ENCODE peak calls at places on chromosomes 6 and 20, in eight cellular contexts. J is IMR-90, R is adrenal gland, K is H7, X is sigmoid colon, Z is cardiac muscle cell, W is brain microvascular endothelial cell, E is SJSA1. C is an unnamed sample.

GRCh38 chr6:31227143-31227542 is 44.7 kb downstream of the HLA-C start:
- DNase-seq in J (peak; percentile 19), R (no peak), K (no peak), X (no peak), Z (peak; percentile 17), W (no peak), E (no peak), C (no peak)

GRCh38 chr6:71385111-71385822 is 96.7 kb downstream of the OGFRL1 start:
- DNase-seq in J (no peak), R (no peak), K (no peak), X (no peak), Z (no peak), W (no peak), E (no peak), C (no peak)

GRCh38 chr6:22320750-22321149 is 23.9 kb upstream of the PRL start:
- DNase-seq in J (peak; percentile 93), R (no peak), K (no peak), X (no peak), Z (peak; percentile 72), W (peak; percentile 88), E (peak; percentile 85), C (no peak)

GRCh38 chr20:31689141-31689540 is 33.5 kb downstream of the BCL2L1 start:
- DNase-seq in J (no peak), R (no peak), K (no peak), X (no peak), Z (no peak), W (no peak), E (no peak), C (no peak)

GRCh38 chr6:112118034-112118433 is 30.6 kb downstream of the FAM229B start:
- DNase-seq in J (peak; percentile 5), R (no peak), K (no peak), X (no peak), Z (no peak), W (no peak), E (no peak), C (no peak)

GRCh38 chr6:71468038-71468437 is 179.4 kb downstream of the OGFRL1 start:
- DNase-seq in J (no peak), R (no peak), K (no peak), X (no peak), Z (no peak), W (no peak), E (no peak), C (no peak)

GRCh38 chr20:57387463-57387862 is 3.7 kb upstream of the RBM38 start:
- DNase-seq in J (no peak), R (no peak), K (peak; percentile 8), X (peak; percentile 54), Z (no peak), W (no peak), E (no peak), C (no peak)

GRCh38 chr6:158416841-158417759 is 104.8 kb downstream of the TULP4 start:
- DNase-seq in J (peak; percentile 11), R (no peak), K (no peak), X (no peak), Z (no peak), W (no peak), E (no peak), C (no peak)

GRCh38 chr6:19945843-19946358 is 108.7 kb downstream of the ID4 start:
- DNase-seq in J (no peak), R (no peak), K (no peak), X (no peak), Z (no peak), W (no peak), E (no peak), C (no peak)

DNA sequence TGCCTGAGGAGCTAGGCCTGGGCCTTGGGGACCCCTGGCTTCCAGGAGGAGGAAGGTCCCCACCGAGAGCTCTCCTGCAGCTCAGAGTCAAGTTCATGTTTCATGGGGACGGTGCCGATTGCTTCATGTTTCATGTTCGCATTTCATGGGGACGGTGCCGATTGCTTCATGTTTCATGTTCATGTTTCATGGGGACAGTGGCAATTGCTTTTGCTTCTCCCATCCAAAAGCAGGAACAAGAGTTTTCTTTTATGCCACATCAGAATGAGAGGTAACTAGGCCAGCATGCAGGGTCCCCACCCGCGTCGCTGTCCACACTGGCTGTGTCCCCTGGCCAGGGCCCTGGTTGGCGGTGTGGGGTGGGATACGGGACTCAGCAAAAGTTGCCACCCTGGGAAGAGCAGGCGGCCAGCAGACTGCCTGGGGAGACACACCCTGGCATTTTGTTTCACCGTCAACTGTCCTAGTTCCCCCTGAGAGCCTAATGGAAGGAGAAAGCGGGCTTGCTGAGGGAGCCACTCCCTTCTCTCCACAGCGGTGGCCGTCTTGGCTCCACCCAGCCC is 46.0 kb downstream of the DACT2 start:
- DNase-seq in J (no peak), R (no peak), K (no peak), X (no peak), Z (no peak), W (no peak), E (peak; percentile 33), C (no peak)
- H3K27me3 ChIP-seq in J (no peaks in the 10 kb centered on the region), R (no peaks in the 10 kb centered on the region), K (no peaks in the 10 kb centered on the region), X (no peaks in the 10 kb centered on the region), Z (no peaks in the 10 kb centered on the region), W (no peaks in the 10 kb centered on the region), E (no peaks in the 10 kb centered on the region), C (no peaks in the 10 kb centered on the region)

GRCh38 chr20:64206619-64207018 is 42.4 kb downstream of the MYT1 start:
- DNase-seq in J (no peak), R (no peak), K (no peak), X (no peak), Z (no peak), W (no peak), E (no peak), C (no peak)

GRCh38 chr20:64207641-64208590 is 43.7 kb downstream of the MYT1 start:
- DNase-seq in J (no peak), R (no peak), K (no peak), X (no peak), Z (no peak), W (no peak), E (no peak), C (no peak)

GRCh38 chr20:64203037-64203777 is 39.0 kb downstream of the MYT1 start:
- DNase-seq in J (no peak), R (no peak), K (no peak), X (no peak), Z (no peak), W (no peak), E (no peak), C (no peak)

GRCh38 chr20:64209148-64209547 is 44.9 kb downstream of the MYT1 start:
- DNase-seq in J (no peak), R (no peak), K (no peak), X (no peak), Z (no peak), W (no peak), E (no peak), C (no peak)

GRCh38 chr20:64205611-64206026 is 41.4 kb downstream of the MYT1 start:
- DNase-seq in J (no peak), R (no peak), K (no peak), X (no peak), Z (no peak), W (no peak), E (no peak), C (no peak)
- H3K27me3 ChIP-seq in J (peaks cover 15% of the 10 kb centered on the region), R (no peaks in the 10 kb centered on the region), K (no peaks in the 10 kb centered on the region), X (no peaks in the 10 kb centered on the region), Z (no peaks in the 10 kb centered on the region), W (no peaks in the 10 kb centered on the region), E (peaks cover 40% of the 10 kb centered on the region), C (no peaks in the 10 kb centered on the region)

DNA sequence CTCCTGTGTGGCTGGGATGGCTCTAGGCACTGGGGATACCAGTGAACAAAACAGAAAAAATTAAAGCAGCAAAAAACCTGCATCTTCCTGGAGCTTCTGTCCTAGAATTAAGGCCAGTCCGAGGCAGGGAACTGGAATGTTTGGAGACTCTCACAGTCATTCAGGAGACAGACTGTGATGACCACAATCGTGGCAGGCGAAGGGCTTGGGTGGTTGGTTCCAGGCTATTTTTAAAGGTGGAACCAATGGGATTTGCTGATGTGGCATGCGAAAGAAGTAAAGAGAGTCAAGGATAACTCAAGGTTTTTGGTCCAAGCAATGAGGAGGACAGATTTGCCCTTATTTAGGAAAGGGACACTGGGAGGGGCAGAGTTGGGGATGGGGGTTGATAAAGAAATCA is 66.9 kb downstream of the SULF2 start:
- DNase-seq in J (no peak), R (no peak), K (no peak), X (no peak), Z (no peak), W (no peak), E (no peak), C (no peak)
- H3K27me3 ChIP-seq in J (peaks cover 12% of the 10 kb centered on the region), R (no peaks in the 10 kb centered on the region), K (no peaks in the 10 kb centered on the region), X (no peaks in the 10 kb centered on the region), Z (no peaks in the 10 kb centered on the region), W (no peaks in the 10 kb centered on the region), E (no peaks in the 10 kb centered on the region), C (no peaks in the 10 kb centered on the region)

GRCh38 chr20:24699321-24700165 is 230.1 kb downstream of the SYNDIG1 start:
- DNase-seq in J (no peak), R (no peak), K (peak; percentile 9), X (peak; percentile 18), Z (no peak), W (no peak), E (no peak), C (no peak)

GRCh38 chr20:24698706-24699206 is 229.3 kb downstream of the SYNDIG1 start:
- DNase-seq in J (no peak), R (no peak), K (peak; percentile 15), X (no peak), Z (no peak), W (no peak), E (no peak), C (no peak)

GRCh38 chr20:24701027-24701426 is 231.6 kb downstream of the SYNDIG1 start:
- DNase-seq in J (no peak), R (no peak), K (peak; percentile 5), X (no peak), Z (no peak), W (no peak), E (no peak), C (no peak)

GRCh38 chr20:24701668-24702067 is 232.2 kb downstream of the SYNDIG1 start:
- DNase-seq in J (no peak), R (no peak), K (peak; percentile 13), X (no peak), Z (no peak), W (no peak), E (no peak), C (no peak)

GRCh38 chr20:24700166-24700860 is 230.9 kb downstream of the SYNDIG1 start:
- DNase-seq in J (no peak), R (no peak), K (peak; percentile 12), X (peak; percentile 40), Z (no peak), W (no peak), E (no peak), C (no peak)
- H3K27me3 ChIP-seq in J (peaks cover 48% of the 10 kb centered on the region), R (no peaks in the 10 kb centered on the region), K (no peaks in the 10 kb centered on the region), X (no peaks in the 10 kb centered on the region), Z (peaks cover 9% of the 10 kb centered on the region), W (no peaks in the 10 kb centered on the region), E (no peaks in the 10 kb centered on the region), C (peaks cover 2% of the 10 kb centered on the region)

GRCh38 chr6:127514396-127515227 is 4.5 kb downstream of the MTCL3 start:
- DNase-seq in J (peak; percentile 48), R (peak; percentile 45), K (peak; percentile 66), X (no peak), Z (peak; percentile 70), W (peak; percentile 69), E (no peak), C (peak; percentile 20)

GRCh38 chr6:127516676-127517273 is 2.4 kb downstream of the MTCL3 start:
- DNase-seq in J (peak; percentile 57), R (peak; percentile 34), K (peak; percentile 72), X (no peak), Z (peak; percentile 46), W (peak; percentile 75), E (peak; percentile 57), C (peak; percentile 8)

GRCh38 chr6:127513425-127513824 is 5.7 kb downstream of the MTCL3 start:
- DNase-seq in J (no peak), R (no peak), K (no peak), X (no peak), Z (no peak), W (no peak), E (no peak), C (no peak)

GRCh38 chr6:127515794-127516675 is 3.1 kb downstream of the MTCL3 start:
- DNase-seq in J (peak; percentile 55), R (peak; percentile 60), K (peak; percentile 91), X (peak; percentile 77), Z (peak; percentile 77), W (peak; percentile 52), E (peak; percentile 78), C (peak; percentile 79)

GRCh38 chr6:127515234-127515793 is 3.8 kb downstream of the MTCL3 start:
- DNase-seq in J (no peak), R (no peak), K (peak; percentile 85), X (no peak), Z (peak; percentile 38), W (peak; percentile 27), E (peak; percentile 46), C (no peak)
- H3K27me3 ChIP-seq in J (peaks cover 3% of the 10 kb centered on the region), R (peaks cover 9% of the 10 kb centered on the region), K (peaks cover 17% of the 10 kb centered on the region), X (peaks cover 2% of the 10 kb centered on the region), Z (peaks cover 51% of the 10 kb centered on the region), W (no peaks in the 10 kb centered on the region), E (no peaks in the 10 kb centered on the region), C (no peaks in the 10 kb centered on the region)

C was measured in GM06990.